ENCODE peak calls at places on chromosome 3, in four cellular contexts. One of them, this sample, is unnamed. For H3K36me3, the result is how much of the 10 kb centered on the place peaks cover.

GRCh38 chr3:171376125-171376947 is 83.9 kb downstream of the TNIK start:
- DNase-seq in psoas muscle: no peak
- DNase-seq in Panc1: no peak
- DNase-seq in HepG2: no peak
- DNase-seq in this sample: no peak

GRCh38 chr3:13073042-13073906 is at the start of gene IQSEC1:
- DNase-seq in psoas muscle: peak
- DNase-seq in Panc1: no peak
- DNase-seq in HepG2: no peak
- DNase-seq in this sample: no peak

GRCh38 chr3:32401541-32402052 is 9.9 kb downstream of the CMTM7 start:
- DNase-seq in psoas muscle: peak
- DNase-seq in Panc1: no peak
- DNase-seq in HepG2: peak
- DNase-seq in this sample: no peak

GRCh38 chr3:187084580-187084979 is 54.7 kb downstream of the RPL39L start:
- DNase-seq in psoas muscle: no peak
- DNase-seq in Panc1: no peak
- DNase-seq in HepG2: no peak
- DNase-seq in this sample: no peak

GRCh38 chr3:16802382-16802781 is 82.4 kb upstream of the PLCL2 start:
- DNase-seq in psoas muscle: no peak
- DNase-seq in Panc1: no peak
- DNase-seq in HepG2: no peak
- DNase-seq in this sample: no peak

GRCh38 chr3:61030469-61031035 is 220.7 kb downstream of the FHIT start:
- DNase-seq in psoas muscle: no peak
- DNase-seq in Panc1: no peak
- DNase-seq in HepG2: peak
- DNase-seq in this sample: peak

GRCh38 chr3:12969487-12969886 is 103.7 kb downstream of the IQSEC1 start:
- DNase-seq in psoas muscle: peak
- DNase-seq in Panc1: no peak
- DNase-seq in HepG2: no peak
- DNase-seq in this sample: no peak

GRCh38 chr3:109927161-109927560 is 589.8 kb upstream of the DPPA4 start:
- DNase-seq in psoas muscle: no peak
- DNase-seq in Panc1: peak
- DNase-seq in HepG2: peak
- DNase-seq in this sample: peak

DNA sequence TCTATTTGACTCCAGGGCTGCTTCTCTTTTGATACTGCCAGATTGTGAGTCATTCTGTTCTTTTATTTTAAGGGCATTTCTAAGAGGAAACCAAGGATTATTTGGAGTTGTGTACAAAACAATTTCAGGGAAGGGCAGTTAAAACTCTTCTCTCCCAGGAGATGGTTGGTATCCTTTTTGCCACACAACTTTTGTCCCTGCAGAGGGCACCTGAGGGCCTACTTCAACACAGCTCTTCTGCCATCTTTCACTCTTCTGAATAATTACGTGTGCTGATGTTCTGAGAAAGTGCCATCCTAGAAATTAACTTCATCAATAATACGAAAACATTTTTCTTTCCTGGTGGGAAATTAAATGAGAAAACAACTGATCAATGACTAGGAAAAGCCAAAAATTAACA is 75.7 kb upstream of the GADL1 start:
- DNase-seq in psoas muscle: no peak
- DNase-seq in Panc1: no peak
- DNase-seq in HepG2: peak
- DNase-seq in this sample: no peak
- TF ChIP-seq CTCF in psoas muscle: peak
- TF ChIP-seq CTCF in Panc1: peak
- TF ChIP-seq CTCF in HepG2: peak
- TF ChIP-seq CTCF in this sample: peak

GRCh38 chr3:5166846-5167245 is 20.7 kb upstream of the EDEM1 start:
- DNase-seq in psoas muscle: no peak
- DNase-seq in Panc1: no peak
- DNase-seq in HepG2: no peak
- DNase-seq in this sample: no peak

GRCh38 chr3:5170975-5171374 is 16.5 kb upstream of the EDEM1 start:
- DNase-seq in psoas muscle: no peak
- DNase-seq in Panc1: no peak
- DNase-seq in HepG2: no peak
- DNase-seq in this sample: no peak

GRCh38 chr3:5168110-5168509 is 19.4 kb upstream of the EDEM1 start:
- DNase-seq in psoas muscle: no peak
- DNase-seq in Panc1: no peak
- DNase-seq in HepG2: no peak
- DNase-seq in this sample: no peak

DNA sequence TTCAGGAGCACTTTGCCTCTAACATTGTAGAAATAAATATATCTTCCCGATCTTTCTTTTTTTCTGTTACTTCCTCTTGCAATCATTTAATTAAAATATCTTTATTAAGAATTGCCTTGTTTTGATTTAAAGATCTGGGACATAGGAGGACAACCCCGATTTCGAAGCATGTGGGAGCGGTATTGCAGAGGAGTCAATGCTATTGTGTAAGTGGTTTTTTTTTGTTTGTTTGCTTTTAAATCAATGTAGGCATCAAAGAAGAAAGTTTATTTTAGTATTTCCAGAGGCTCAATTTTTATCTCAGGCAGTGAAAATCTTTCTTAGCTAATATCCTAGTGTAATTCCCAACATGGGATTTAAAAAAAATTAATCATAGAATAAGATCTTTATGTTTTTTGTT is 15.5 kb upstream of the EDEM1 start:
- DNase-seq in psoas muscle: no peak
- DNase-seq in Panc1: no peak
- DNase-seq in HepG2: no peak
- DNase-seq in this sample: no peak
- H3K36me3 ChIP-seq in psoas muscle: half or more
- H3K36me3 ChIP-seq in Panc1: under half
- H3K36me3 ChIP-seq in HepG2: under half
- H3K36me3 ChIP-seq in this sample: under half

DNA sequence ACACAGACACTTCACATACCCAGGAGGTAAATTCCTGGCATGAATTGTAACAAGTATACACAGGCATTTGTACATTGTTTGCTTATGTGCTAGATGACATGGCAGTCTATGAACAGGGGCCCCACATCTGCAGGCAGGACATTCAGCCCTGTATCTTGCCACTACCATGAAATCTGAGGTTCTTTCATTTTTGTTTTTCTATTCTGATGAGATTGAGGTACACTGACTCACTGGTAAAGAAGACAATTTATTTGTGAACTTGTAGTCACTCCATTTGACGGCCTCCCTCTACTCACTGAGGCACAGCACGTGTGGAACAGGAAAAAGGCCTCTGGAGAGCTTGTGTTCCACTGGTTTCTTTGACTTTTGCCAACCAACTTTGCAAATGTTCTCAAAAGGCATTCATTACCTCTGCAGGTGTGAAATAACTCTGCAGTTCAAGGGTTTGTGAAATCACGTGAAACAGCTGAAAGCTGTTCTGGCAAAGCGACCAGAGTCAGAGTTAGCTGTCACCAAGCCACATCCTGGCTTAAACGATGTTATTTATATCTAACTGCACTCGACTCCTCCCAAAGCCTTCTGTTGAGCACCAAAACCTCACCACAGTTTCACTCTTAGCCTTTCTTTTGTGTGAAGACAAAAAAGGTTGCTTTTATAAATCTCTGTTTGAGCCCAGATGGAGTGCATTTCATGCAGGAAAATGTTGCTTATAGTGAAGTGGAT is 401.4 kb upstream of the CFAP20DC start:
- DNase-seq in psoas muscle: no peak
- DNase-seq in Panc1: no peak
- DNase-seq in HepG2: no peak
- DNase-seq in this sample: no peak
- H3K4me3 ChIP-seq in psoas muscle: no peak
- H3K4me3 ChIP-seq in Panc1: no peak
- H3K4me3 ChIP-seq in HepG2: no peak
- H3K4me3 ChIP-seq in this sample: no peak

DNA sequence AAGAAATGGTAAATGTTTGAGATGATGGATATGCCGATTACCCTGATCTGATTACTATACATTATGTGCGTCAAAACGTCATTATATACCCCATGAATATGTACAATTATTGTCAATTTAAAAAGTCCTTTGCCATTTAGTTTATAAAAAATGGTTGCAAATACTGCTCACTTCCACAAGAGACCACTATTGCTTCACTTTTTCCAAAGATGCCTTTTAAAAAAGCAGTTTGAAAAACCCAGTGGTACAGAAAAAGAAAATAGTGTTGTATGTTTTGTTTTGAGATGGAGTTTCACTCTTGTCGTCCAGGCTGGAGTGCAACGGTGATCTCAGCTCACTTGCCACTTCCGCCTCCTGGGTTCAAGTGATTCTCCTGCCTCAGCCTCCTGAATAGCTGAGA is 39.3 kb downstream of the EDEM1 start:
- DNase-seq in psoas muscle: no peak
- DNase-seq in Panc1: no peak
- DNase-seq in HepG2: peak
- DNase-seq in this sample: no peak
- TF ChIP-seq CTCF in psoas muscle: peak
- TF ChIP-seq CTCF in Panc1: peak
- TF ChIP-seq CTCF in HepG2: peak
- TF ChIP-seq CTCF in this sample: peak

GRCh38 chr3:66452247-66453040 is 48.4 kb downstream of the LRIG1 start:
- DNase-seq in psoas muscle: no peak
- DNase-seq in Panc1: no peak
- DNase-seq in HepG2: no peak
- DNase-seq in this sample: no peak

GRCh38 chr3:66456711-66457173 is 44.1 kb downstream of the LRIG1 start:
- DNase-seq in psoas muscle: peak
- DNase-seq in Panc1: no peak
- DNase-seq in HepG2: no peak
- DNase-seq in this sample: no peak

GRCh38 chr3:66453525-66454463 is 47.0 kb downstream of the LRIG1 start:
- DNase-seq in psoas muscle: no peak
- DNase-seq in Panc1: no peak
- DNase-seq in HepG2: no peak
- DNase-seq in this sample: no peak

GRCh38 chr3:66450389-66451022 is 50.3 kb downstream of the LRIG1 start:
- DNase-seq in psoas muscle: peak
- DNase-seq in Panc1: no peak
- DNase-seq in HepG2: no peak
- DNase-seq in this sample: no peak

GRCh38 chr3:66454464-66454859 is 46.4 kb downstream of the LRIG1 start:
- DNase-seq in psoas muscle: no peak
- DNase-seq in Panc1: no peak
- DNase-seq in HepG2: no peak
- DNase-seq in this sample: no peak
- H3K36me3 ChIP-seq in psoas muscle: under half
- H3K36me3 ChIP-seq in Panc1: under half
- H3K36me3 ChIP-seq in HepG2: under half
- H3K36me3 ChIP-seq in this sample: under half

GRCh38 chr3:42090973-42091731 is at the start of gene TRAK1:
- DNase-seq in psoas muscle: peak
- DNase-seq in Panc1: no peak
- DNase-seq in HepG2: no peak
- DNase-seq in this sample: no peak
- H3K4me3 ChIP-seq in psoas muscle: peak
- H3K4me3 ChIP-seq in Panc1: no peak
- H3K4me3 ChIP-seq in HepG2: no peak
- H3K4me3 ChIP-seq in this sample: no peak

DNA sequence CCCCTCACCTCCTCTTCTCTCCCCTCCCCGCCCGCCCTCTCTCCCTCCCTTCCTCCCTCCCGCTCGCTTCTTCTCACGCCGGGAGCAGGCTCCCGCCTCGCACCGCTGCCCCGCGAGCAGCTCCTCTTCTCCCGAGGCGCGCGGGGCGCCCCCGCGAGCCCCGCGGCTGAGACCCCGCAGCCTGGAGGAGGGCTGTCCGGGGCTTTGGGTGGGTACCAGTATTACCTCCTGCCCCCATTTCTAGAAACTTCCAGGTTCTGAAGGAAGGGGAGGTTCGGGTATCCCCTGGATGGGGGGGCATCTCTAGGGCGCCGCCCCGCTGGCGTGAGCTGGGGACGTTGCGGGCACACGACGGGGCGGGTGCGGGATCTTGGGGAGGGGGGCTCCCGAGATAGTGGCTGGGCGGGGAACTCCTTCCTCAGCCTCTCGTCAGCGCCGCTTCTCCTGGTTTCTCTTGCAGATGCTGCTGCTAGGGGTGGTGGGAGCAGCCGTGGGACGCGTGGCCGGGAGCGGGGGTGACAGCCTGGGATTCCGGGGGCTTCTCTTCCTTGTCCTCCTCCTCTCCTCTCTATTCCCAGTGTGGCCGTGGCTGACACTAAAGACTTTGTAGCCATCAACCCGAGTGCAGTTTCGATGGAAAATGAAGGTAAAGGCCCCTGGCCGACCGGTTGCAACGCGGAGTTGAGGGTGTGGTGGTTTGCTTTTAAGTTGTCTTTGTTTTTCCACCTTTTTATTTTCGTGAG is 417 bp downstream of the ATP2C1 start:
- DNase-seq in psoas muscle: peak
- DNase-seq in Panc1: no peak
- DNase-seq in HepG2: peak
- DNase-seq in this sample: no peak
- TF ChIP-seq CTCF in psoas muscle: no peak
- TF ChIP-seq CTCF in Panc1: peak
- TF ChIP-seq CTCF in HepG2: peak
- TF ChIP-seq CTCF in this sample: no peak

GRCh38 chr3:53312832-53313231 is 34.5 kb downstream of the DCP1A start:
- DNase-seq in psoas muscle: no peak
- DNase-seq in Panc1: no peak
- DNase-seq in HepG2: peak
- DNase-seq in this sample: no peak
- H3K36me3 ChIP-seq in psoas muscle: under half
- H3K36me3 ChIP-seq in Panc1: under half
- H3K36me3 ChIP-seq in HepG2: under half
- H3K36me3 ChIP-seq in this sample: under half

This sample was measured in kidney epithelial cell.